ENCODE peak calls at places on chromosomes 2 and 18, in ten cellular contexts. I, C, N, Q, Z, X, U, T, S and V are unnamed samples.

GRCh38 chr2:96108578-96109561 is 7.5 kb downstream of the ADRA2B start:
- DNase-seq in N (peak), T (no peak), C (no peak), S (no peak), X (no peak), Q (no peak), I (no peak), U (no peak), Z (peak), V (no peak)

GRCh38 chr18:22378672-22379282 is 38.9 kb downstream of the CTAGE1 start:
- DNase-seq in I (peak), T (no peak), N (peak), S (no peak), Z (no peak), X (peak), Q (no peak), C (peak), U (peak), V (peak)

GRCh38 chr2:146226077-146226476 is 1618.8 kb upstream of the ACVR2A start:
- DNase-seq in C (no peak), N (no peak), T (no peak), Z (no peak), Q (no peak), X (no peak), S (no peak), U (no peak), I (no peak), V (no peak)

GRCh38 chr2:40131061-40131704 is 320.7 kb downstream of the SLC8A1 start:
- DNase-seq in X (no peak), U (no peak), I (no peak), C (no peak), N (no peak), Q (no peak), T (no peak), Z (no peak), S (no peak), V (no peak)

GRCh38 chr2:106137944-106138903 is 55.9 kb downstream of the UXS1 start:
- DNase-seq in T (no peak), C (no peak), S (no peak), U (no peak), Q (no peak), N (no peak), Z (no peak), I (peak), X (peak), V (no peak)

GRCh38 chr18:58189008-58189407 is 145.0 kb downstream of the NEDD4L start:
- DNase-seq in N (no peak), I (no peak), Z (no peak), S (no peak), Q (no peak), T (no peak), C (no peak), X (no peak), U (no peak), V (no peak)

GRCh38 chr2:160868891-160869290 is 291.3 kb upstream of the TANK start:
- DNase-seq in I (no peak), U (no peak), X (peak), C (no peak), N (no peak), T (no peak), S (no peak), Z (no peak), Q (no peak), V (peak)

GRCh38 chr2:236239276-236240065 is 24.7 kb downstream of the ASB18 start:
- DNase-seq in Z (no peak), T (no peak), C (no peak), N (no peak), I (no peak), S (no peak), Q (no peak), U (no peak), X (no peak), V (no peak)

GRCh38 chr2:133841905-133842304 is 273.6 kb upstream of the NCKAP5 start:
- DNase-seq in I (peak), Q (no peak), T (no peak), N (peak), X (peak), Z (peak), S (peak), C (peak), U (peak), V (peak)